ENCODE peak calls at places on chromosomes 12 and 14, in five cellular contexts. B, E, Q, Z and X are unnamed samples. For H3K4me1, the result is how much of the 10 kb centered on the place peaks cover.

GRCh38 chr14:73358187-73358586 is 100.2 kb downstream of the NUMB start:
- DNase-seq in E (no peak), Q (no peak), Z (no peak), B (no peak), X (no peak)

GRCh38 chr14:81534510-81535074 is 939 bp upstream of the SEL1L start:
- DNase-seq in Z (no peak), E (no peak), Q (no peak), B (no peak), X (peak)

GRCh38 chr14:33602396-33602795 is 348.5 kb downstream of the EGLN3 start:
- DNase-seq in Q (no peak), Z (no peak), B (no peak), E (no peak), X (peak)

GRCh38 chr12:109766251-109766778 is 52.7 kb downstream of the FAM222A start:
- DNase-seq in E (no peak), B (peak), Z (no peak), Q (peak), X (no peak)

GRCh38 chr12:27845187-27845586 is 65.2 kb upstream of the MANSC4 start:
- DNase-seq in Z (no peak), Q (no peak), B (no peak), E (no peak), X (no peak)

GRCh38 chr12:27462851-27463250 is 16.3 kb downstream of the SMCO2 start:
- DNase-seq in B (no peak), Q (no peak), Z (no peak), E (no peak), X (no peak)

GRCh38 chr14:81323621-81324400 is 76.3 kb downstream of the STON2 start:
- DNase-seq in B (peak), E (peak), Q (no peak), Z (no peak), X (peak)

GRCh38 chr14:55059333-55059732 is 7.9 kb downstream of the MAPK1IP1L start:
- DNase-seq in B (no peak), Q (no peak), Z (no peak), E (no peak), X (peak)

GRCh38 chr14:55454264-55455151 is 14.1 kb upstream of the TBPL2 start:
- DNase-seq in Q (no peak), Z (no peak), B (peak), E (peak), X (peak)

GRCh38 chr12:51407604-51408003 is 16.4 kb upstream of the GALNT6 start:
- DNase-seq in B (no peak), Q (no peak), E (no peak), Z (no peak), X (no peak)

GRCh38 chr12:6116481-6117021 is 7.9 kb downstream of the VWF start:
- DNase-seq in E (no peak), Q (no peak), B (no peak), Z (no peak), X (no peak)

GRCh38 chr12:108967869-108968540 is 52.9 kb downstream of the SVOP start:
- DNase-seq in Q (no peak), E (peak), B (no peak), Z (no peak), X (peak)

GRCh38 chr14:42140831-42141279 is 534.2 kb downstream of the LRFN5 start:
- DNase-seq in B (no peak), Z (no peak), E (peak), Q (no peak), X (no peak)

GRCh38 chr12:118068361-118068958 is 7.5 kb upstream of the WSB2 start:
- DNase-seq in Z (no peak), B (no peak), Q (no peak), E (no peak), X (no peak)

GRCh38 chr14:102795060-102795925 is 18.0 kb downstream of the TRAF3 start:
- DNase-seq in Q (peak), Z (peak), B (peak), E (peak), X (peak)

GRCh38 chr12:49885663-49886461 is 17.8 kb downstream of the FAIM2 start:
- DNase-seq in B (no peak), Z (no peak), E (no peak), Q (no peak), X (no peak)

GRCh38 chr12:13455765-13456164 is 259.2 kb downstream of the EMP1 start:
- DNase-seq in Z (no peak), B (no peak), E (no peak), Q (no peak), X (no peak)

GRCh38 chr12:67698711-67699603 is 50.4 kb downstream of the DYRK2 start:
- DNase-seq in Q (no peak), E (peak), Z (no peak), B (no peak), X (peak)

GRCh38 chr12:130070017-130070653 is 92.1 kb upstream of the FZD10 start:
- DNase-seq in Q (no peak), E (no peak), Z (no peak), B (no peak), X (no peak)

GRCh38 chr12:81015510-81015909 is 62.4 kb upstream of the ACSS3 start:
- DNase-seq in B (no peak), Z (no peak), Q (no peak), E (no peak), X (no peak)

GRCh38 chr12:89932950-89933349 is 224.3 kb upstream of the ATP2B1 start:
- DNase-seq in E (peak), Q (no peak), Z (no peak), B (no peak), X (no peak)

GRCh38 chr12:56724660-56724988 is 475 bp downstream of the NACA start:
- DNase-seq in Q (no peak), B (no peak), E (no peak), Z (no peak), X (peak)
- H3K4me1 ChIP-seq in Q (under half), B (half or more), E (under half), Z (under half), X (under half)

DNA sequence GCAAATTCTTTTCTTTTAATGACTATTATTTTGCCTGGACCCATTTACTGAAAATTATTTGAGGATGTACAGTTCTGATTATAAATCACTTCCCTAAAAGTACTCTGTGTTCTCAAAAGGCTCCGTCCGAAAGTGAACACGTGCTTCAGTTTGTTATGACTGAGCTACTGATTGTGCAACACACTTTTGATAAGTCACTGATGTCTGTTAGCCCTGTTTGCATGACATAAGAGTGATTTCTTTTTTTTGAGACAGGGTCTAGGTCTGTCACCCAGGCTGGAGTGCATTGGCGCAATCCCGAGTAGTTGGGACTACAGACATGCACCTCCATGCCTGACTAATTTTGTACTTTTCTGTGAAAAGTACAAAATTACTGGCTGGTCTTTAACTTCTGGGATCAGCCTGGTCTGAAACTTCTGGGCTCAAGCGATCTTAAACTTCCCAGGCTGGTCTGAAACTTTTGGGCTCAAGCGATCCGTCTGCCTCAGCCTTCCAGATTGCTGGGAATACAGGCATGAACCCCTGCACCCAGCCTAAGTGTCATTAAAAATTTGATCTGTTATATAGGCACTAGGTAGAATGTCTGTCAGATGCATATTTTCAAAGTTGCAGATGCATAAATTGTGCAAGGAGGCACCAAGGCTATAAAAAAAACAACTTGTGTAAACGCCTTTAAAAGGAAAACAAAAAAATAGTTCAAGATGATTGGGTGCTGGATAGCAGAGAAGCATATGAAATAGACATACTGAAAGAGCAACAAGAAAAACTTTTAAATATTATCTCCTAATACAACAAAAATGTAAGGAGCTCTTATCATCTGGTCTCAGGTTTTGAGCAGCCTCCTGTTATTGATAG is 111.6 kb downstream of the SRGAP1 start:
- DNase-seq in Q (peak), Z (no peak), B (no peak), E (no peak), X (peak)
- H3K27ac ChIP-seq in Q (peak), Z (no peak), B (peak), E (no peak), X (peak)

GRCh38 chr14:92988786-92989755 is 66.1 kb downstream of the CHGA start:
- DNase-seq in E (no peak), Z (no peak), Q (no peak), B (no peak), X (no peak)
- H3K4me1 ChIP-seq in E (under half), Z (under half), Q (under half), B (under half), X (under half)

GRCh38 chr12:124371970-124372555 is 77.2 kb downstream of the RFLNA start:
- DNase-seq in E (no peak), Z (no peak), B (no peak), Q (no peak), X (no peak)
- H3K27ac ChIP-seq in E (no peak), Z (no peak), B (peak), Q (peak), X (no peak)

GRCh38 chr14:22524784-22525161 is 64.3 kb downstream of the DAD1 start:
- DNase-seq in Z (no peak), E (peak), B (no peak), Q (no peak), X (no peak)

GRCh38 chr14:22530101-22530500 is 58.9 kb downstream of the DAD1 start:
- DNase-seq in B (no peak), Q (no peak), E (no peak), Z (no peak), X (no peak)

GRCh38 chr14:22526210-22526609 is 62.8 kb downstream of the DAD1 start:
- DNase-seq in B (no peak), E (no peak), Z (no peak), Q (no peak), X (no peak)

GRCh38 chr14:22524105-22524783 is 64.8 kb downstream of the DAD1 start:
- DNase-seq in B (no peak), Q (no peak), Z (no peak), E (no peak), X (peak)

DNA sequence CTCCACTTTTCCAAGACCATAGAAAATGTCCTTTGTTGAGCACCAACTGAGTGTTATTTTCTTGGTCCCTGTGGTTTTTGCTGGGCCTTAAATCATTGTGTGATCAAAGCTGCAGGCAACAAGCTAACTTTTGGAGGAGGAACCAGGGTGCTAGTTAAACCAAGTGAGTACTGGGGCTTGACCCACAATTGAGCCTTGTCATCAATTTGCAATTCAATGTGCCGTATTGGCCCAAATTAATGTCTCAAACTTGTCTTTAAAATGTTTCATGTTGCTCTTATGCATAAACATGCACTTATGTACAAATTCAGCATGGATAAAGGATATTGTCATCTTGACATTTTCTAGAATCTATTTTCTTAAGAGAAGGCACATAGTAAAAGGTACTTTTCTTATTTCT is 62.3 kb downstream of the DAD1 start:
- DNase-seq in B (no peak), E (no peak), Q (no peak), Z (no peak), X (no peak)
- H3K4me1 ChIP-seq in B (under half), E (under half), Q (under half), Z (half or more), X (under half)